ENCODE peak calls at places on chromosomes 2 and 18, in six cellular contexts. S, H, X, A, V and W are unnamed samples.
A peak's percentile ranks its signal among the peaks of the same experiment; 100 is the strongest.

GRCh38 chr2:241412144-241412543 is 56.1 kb downstream of the FARP2 start:
- DNase-seq in X (peak; percentile 25), H (peak; percentile 16), A (no peak), V (no peak), S (peak; percentile 82), W (peak; percentile 84)

GRCh38 chr2:161943012-161943411 is 131.0 kb downstream of the DPP4 start:
- DNase-seq in V (no peak), H (no peak), X (no peak), S (no peak), A (no peak), W (no peak)

GRCh38 chr2:27771548-27772335 is at the start of gene MRPL33:
- DNase-seq in V (peak; percentile 87), S (peak; percentile 93), X (peak; percentile 95), H (peak; percentile 80), A (peak; percentile 96), W (peak; percentile 95)

GRCh38 chr2:57888463-57888862 is 158.1 kb upstream of the VRK2 start:
- DNase-seq in H (no peak), X (no peak), V (no peak), A (no peak), S (no peak), W (no peak)

GRCh38 chr18:13267517-13267916 is 49.0 kb downstream of the LDLRAD4 start:
- DNase-seq in X (no peak), H (no peak), S (no peak), V (no peak), A (no peak), W (no peak)

GRCh38 chr2:20838016-20838415 is 15.1 kb upstream of the LDAH start:
- DNase-seq in X (no peak), A (no peak), S (no peak), V (no peak), H (no peak), W (no peak)

GRCh38 chr2:169999041-169999440 is 171.8 kb downstream of the UBR3 start:
- DNase-seq in A (no peak), S (no peak), X (no peak), V (no peak), H (no peak), W (no peak)

GRCh38 chr2:121386707-121387106 is 101.7 kb upstream of the TFCP2L1 start:
- DNase-seq in A (no peak), V (no peak), H (no peak), S (no peak), X (no peak), W (no peak)

GRCh38 chr2:132984731-132985130 is 314.7 kb upstream of the LYPD1 start:
- DNase-seq in X (no peak), S (no peak), A (no peak), H (no peak), V (no peak), W (no peak)

GRCh38 chr2:43459455-43459854 is 136.4 kb downstream of the THADA start:
- DNase-seq in H (no peak), V (no peak), A (no peak), X (no peak), S (peak; percentile 36), W (no peak)

GRCh38 chr2:232142049-232142448 is 180.5 kb downstream of the DIS3L2 start:
- DNase-seq in A (peak; percentile 66), H (peak; percentile 12), X (peak; percentile 25), V (peak; percentile 60), S (peak; percentile 41), W (peak; percentile 68)

GRCh38 chr2:65501836-65502235 is 69.4 kb upstream of the SPRED2 start:
- DNase-seq in S (no peak), X (no peak), A (no peak), V (no peak), H (no peak), W (no peak)

GRCh38 chr18:57803119-57803969 is at the start of gene ATP8B1:
- DNase-seq in A (peak; percentile 79), S (peak; percentile 86), X (peak; percentile 22), V (no peak), H (peak; percentile 78), W (no peak)

DNA sequence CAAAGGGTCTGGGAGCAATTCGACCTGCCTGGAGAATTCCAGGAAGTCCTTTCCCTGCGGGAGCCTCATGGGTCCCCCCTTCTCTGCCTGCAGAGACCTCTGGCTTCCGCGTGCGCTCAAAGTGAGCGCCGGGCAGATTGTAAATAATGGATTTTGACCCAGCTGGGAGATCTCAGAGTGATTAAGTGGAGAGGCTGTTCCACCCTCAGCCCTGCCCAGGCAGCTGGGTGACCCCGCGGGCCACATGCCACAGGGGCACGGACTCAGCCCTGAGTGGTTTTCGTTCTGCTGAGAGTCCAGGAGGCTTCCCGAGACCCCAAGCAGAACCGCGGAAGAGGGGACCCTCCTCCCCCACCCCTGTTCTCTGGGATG is 1.2 kb downstream of the KCNG2 start:
- DNase-seq in S (no peak), X (no peak), V (no peak), H (no peak), A (peak; percentile 61), W (no peak)
- H3K4me2 ChIP-seq in S (no peak overlapping the region), X (no peak overlapping the region), V (peak overlapping the region; percentile 65), H (no peak overlapping the region), A (peak overlapping the region; percentile 80), W (no peak overlapping the region)

DNA sequence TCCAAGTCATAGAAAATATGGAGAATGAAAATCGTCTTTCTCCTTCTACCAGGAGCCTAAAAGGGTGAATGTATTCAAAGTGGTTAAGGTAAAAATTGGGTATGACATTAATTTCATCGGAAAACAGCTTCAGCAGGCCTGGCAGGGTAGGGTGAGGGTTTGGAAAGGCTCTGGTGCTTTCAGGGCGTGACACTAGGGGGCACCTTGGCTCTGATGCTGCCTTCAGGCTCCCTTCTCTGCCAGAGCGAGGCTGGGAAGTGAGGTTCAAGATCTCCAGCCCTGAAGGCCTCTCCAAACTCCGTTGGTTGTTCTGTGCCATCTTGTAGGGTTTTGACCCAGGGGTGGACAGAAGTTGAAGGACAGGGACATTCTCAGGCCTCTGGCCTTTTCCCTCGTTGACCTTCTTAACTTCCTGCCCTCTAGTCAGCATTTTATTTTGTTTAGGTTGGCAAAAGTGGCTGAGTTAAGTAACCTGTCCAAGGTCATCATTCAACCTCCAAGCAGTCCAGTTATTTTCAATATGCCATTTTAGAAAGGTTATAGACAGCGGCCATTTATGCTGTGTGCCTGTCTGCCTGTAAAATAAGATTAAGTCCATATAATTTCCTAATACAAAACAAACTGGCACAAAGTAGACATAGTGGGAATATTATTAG is 40.3 kb downstream of the EML6 start:
- DNase-seq in S (no peak), H (no peak), X (no peak), V (peak; percentile 40), A (peak; percentile 47), W (peak; percentile 77)
- H2AFZ ChIP-seq in S (peak overlapping the region; percentile 15), H (no peak overlapping the region), X (no peak overlapping the region), V (no peak overlapping the region), A (no peak overlapping the region), W (no peak overlapping the region)

GRCh38 chr18:54737986-54738385 is 90.3 kb upstream of the RAB27B start:
- DNase-seq in S (peak; percentile 14), H (no peak), V (no peak), A (no peak), X (no peak), W (no peak)
- H3K4me1 ChIP-seq in S (peaks cover 7% of the 10 kb centered on the region), H (no peaks in the 10 kb centered on the region), V (no peaks in the 10 kb centered on the region), A (no peaks in the 10 kb centered on the region), X (no peaks in the 10 kb centered on the region), W (no peaks in the 10 kb centered on the region)

GRCh38 chr2:235006986-235007385 is 55.2 kb downstream of the SH3BP4 start:
- DNase-seq in V (no peak), A (no peak), X (no peak), S (no peak), H (no peak), W (no peak)

GRCh38 chr2:235004289-235004903 is 52.6 kb downstream of the SH3BP4 start:
- DNase-seq in A (no peak), V (no peak), X (no peak), H (no peak), S (no peak), W (no peak)

GRCh38 chr2:235005023-235005422 is 53.2 kb downstream of the SH3BP4 start:
- DNase-seq in S (no peak), X (no peak), V (no peak), A (no peak), H (no peak), W (no peak)

GRCh38 chr2:235006461-235006860 is 54.6 kb downstream of the SH3BP4 start:
- DNase-seq in A (no peak), V (no peak), H (no peak), X (no peak), S (no peak), W (no peak)

GRCh38 chr2:235005603-235006259 is 53.9 kb downstream of the SH3BP4 start:
- DNase-seq in X (no peak), V (no peak), A (peak; percentile 88), H (no peak), S (peak; percentile 75), W (no peak)
- H3K4me2 ChIP-seq in X (no peak overlapping the region), V (no peak overlapping the region), A (peak overlapping the region; percentile 54), H (no peak overlapping the region), S (peak overlapping the region; percentile 10), W (no peak overlapping the region)